ENCODE peak calls at places on chromosomes 3 and 15, in six cellular contexts. T is SK-N-SH, L is K562, X is H1, P is HCT116, N is GM12878. R is an unnamed sample.

GRCh38 chr15:48469681-48470080 is 138.5 kb downstream of the DUT start:
- DNase-seq in T (no peak), L (no peak), X (no peak), P (no peak), N (no peak), R (no peak)

GRCh38 chr3:187966636-187967035 is 187.3 kb upstream of the LPP start:
- DNase-seq in T (no peak), L (no peak), X (no peak), P (no peak), N (no peak), R (no peak)

GRCh38 chr3:126501054-126501453 is 16.5 kb downstream of the UROC1 start:
- DNase-seq in T (no peak), L (no peak), X (no peak), P (no peak), N (no peak), R (no peak)

GRCh38 chr15:27327467-27328045 is 356.6 kb downstream of the GABRG3 start:
- DNase-seq in T (no peak), L (no peak), X (no peak), P (no peak), N (no peak), R (no peak)

GRCh38 chr3:141450727-141451378 is 36.0 kb upstream of the RASA2 start:
- DNase-seq in T (no peak), L (peak), X (no peak), P (no peak), N (no peak), R (no peak)

GRCh38 chr15:82183121-82184031 is 79.2 kb downstream of the EFL1 start:
- DNase-seq in T (no peak), L (no peak), X (no peak), P (no peak), N (no peak), R (no peak)

GRCh38 chr3:173006006-173006405 is 135.0 kb downstream of the SPATA16 start:
- DNase-seq in T (peak), L (no peak), X (no peak), P (no peak), N (no peak), R (no peak)

GRCh38 chr3:134483195-134483890 is 2.4 kb downstream of the ANAPC13 start:
- DNase-seq in T (no peak), L (no peak), X (no peak), P (no peak), N (no peak), R (no peak)

GRCh38 chr3:180036678-180037455 is at the start of gene PEX5L:
- DNase-seq in T (peak), L (peak), X (peak), P (no peak), N (no peak), R (peak)

GRCh38 chr15:81297147-81297572 is 26.8 kb downstream of the STARD5 start:
- DNase-seq in T (no peak), L (no peak), X (no peak), P (peak), N (no peak), R (no peak)

GRCh38 chr15:73330206-73331051 is 38.3 kb downstream of the HCN4 start:
- DNase-seq in T (no peak), L (no peak), X (no peak), P (no peak), N (no peak), R (no peak)

GRCh38 chr15:52338891-52339290 is 43.3 kb upstream of the MYO5C start:
- DNase-seq in T (no peak), L (no peak), X (no peak), P (no peak), N (no peak), R (no peak)
- TF ChIP-seq JUND in T (no peak), L (no peak), X (no peak), P (no peak), N (no peak), R (no peak)

DNA sequence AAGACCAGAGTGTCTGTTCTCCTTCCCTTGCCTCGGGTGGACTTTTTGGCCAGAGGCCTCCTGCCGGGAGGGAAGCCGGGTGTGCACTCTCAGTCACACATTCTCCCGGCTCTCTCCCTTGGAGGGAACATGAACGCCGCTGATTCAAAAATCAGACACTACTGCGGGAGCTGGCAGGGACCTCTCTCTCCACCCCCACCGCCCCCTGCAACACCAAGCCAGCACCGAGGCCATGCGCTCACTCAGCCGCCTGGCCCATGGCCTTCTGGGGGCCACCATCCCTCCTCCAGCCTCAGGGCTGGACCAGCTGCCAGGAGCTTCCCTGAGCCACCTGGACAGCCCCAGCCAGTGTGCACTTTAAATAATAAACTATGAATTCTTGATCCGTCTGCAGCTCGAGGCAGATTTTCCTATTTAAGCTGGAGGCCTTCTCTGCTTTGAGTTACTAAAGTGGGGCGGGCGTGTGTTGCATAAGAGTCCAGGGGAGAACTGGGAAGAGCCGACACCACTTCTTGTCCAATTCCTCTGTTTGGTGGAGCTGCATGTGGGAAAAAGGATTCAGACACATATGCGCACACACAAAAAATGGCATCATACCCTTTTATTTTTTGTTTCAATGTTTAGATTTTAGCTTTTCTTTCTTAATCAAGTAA is 30.6 kb downstream of the ADAMTS17 start:
- DNase-seq in T (peak), L (no peak), X (no peak), P (no peak), N (no peak), R (no peak)
- TF ChIP-seq JUND in T (no peak), L (no peak), X (no peak), P (no peak), N (no peak), R (no peak)

GRCh38 chr3:63768415-63768814 is 50.7 kb upstream of the C3orf49 start:
- DNase-seq in T (no peak), L (no peak), X (no peak), P (no peak), N (no peak), R (no peak)

GRCh38 chr3:63762180-63762579 is 56.9 kb upstream of the C3orf49 start:
- DNase-seq in T (no peak), L (no peak), X (no peak), P (no peak), N (no peak), R (no peak)

GRCh38 chr3:63768888-63769287 is 50.2 kb upstream of the C3orf49 start:
- DNase-seq in T (no peak), L (no peak), X (no peak), P (no peak), N (no peak), R (no peak)

GRCh38 chr3:63766261-63766660 is 52.8 kb upstream of the C3orf49 start:
- DNase-seq in T (no peak), L (no peak), X (no peak), P (no peak), N (no peak), R (no peak)

GRCh38 chr3:63763156-63763555 is 55.9 kb upstream of the C3orf49 start:
- DNase-seq in T (no peak), L (no peak), X (no peak), P (no peak), N (no peak), R (no peak)
- TF ChIP-seq JUND in T (peak), L (no peak), X (no peak), P (no peak), N (no peak), R (no peak)

GRCh38 chr3:64489361-64490044 is 198.3 kb downstream of the ADAMTS9 start:
- DNase-seq in T (no peak), L (peak), X (peak), P (no peak), N (no peak), R (no peak)
- TF ChIP-seq JUND in T (no peak), L (no peak), X (no peak), P (no peak), N (no peak), R (no peak)

DNA sequence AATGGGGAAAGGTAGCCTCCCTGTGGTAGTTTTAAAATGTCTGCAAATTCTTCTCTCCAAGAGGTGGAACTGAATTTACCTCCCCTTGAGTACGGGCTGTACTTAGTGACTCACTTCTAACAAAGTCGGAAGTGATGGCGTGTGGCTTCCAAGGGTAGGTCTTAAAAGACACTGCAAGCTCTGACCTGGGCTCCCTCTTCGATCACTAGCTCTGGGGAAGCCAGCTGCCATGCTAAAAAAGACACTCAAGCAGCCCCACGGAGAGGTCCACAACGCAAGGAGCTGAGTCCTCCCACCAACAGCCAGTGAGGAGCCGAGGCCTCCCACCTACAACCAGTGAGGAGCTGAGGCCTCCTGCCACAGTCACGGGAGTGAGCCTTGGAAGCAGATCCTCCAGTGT is 122.0 kb upstream of the HACD2 start:
- DNase-seq in T (no peak), L (no peak), X (no peak), P (no peak), N (no peak), R (no peak)
- TF ChIP-seq JUND in T (no peak), L (no peak), X (no peak), P (no peak), N (no peak), R (no peak)